ENCODE peak calls at places on chromosomes 13 and 19, in nine cellular contexts. S is fibroblast of lung; E is activated T-cell treated with anti-CD3 and anti-CD28 coated beads, Interleukin-2, amount 50 U/mL, for 1 hour; C is esophagus squamous epithelium; D is midbrain; T is naive thymus-derived CD8-positive, alpha-beta T cell; F is EL; U is posterior cingulate gyrus; W is stimulated activated CD8-positive, alpha-beta memory T cell treated with anti-CD3 and anti-CD28 coated beads, Interleukin-15, amount 100 ng/mL, for 1 hour. O is an unnamed sample.

GRCh38 chr19:38488811-38489481 is 55.5 kb downstream of the RYR1 start:
- DNase-seq in S (no peak), E (no peak), C (no peak), D (no peak), T (no peak), F (no peak), U (peak; percentile 45), W (no peak), O (no peak)

GRCh38 chr19:926595-927043 is 784 bp downstream of the ARID3A start:
- DNase-seq in S (no peak), E (peak; percentile 44), C (no peak), D (peak; percentile 18), T (no peak), F (peak; percentile 43), U (no peak), W (no peak), O (no peak)

GRCh38 chr13:101611491-101612475 is 159.3 kb downstream of the ITGBL1 start:
- DNase-seq in S (peak; percentile 3), E (no peak), C (no peak), D (no peak), T (no peak), F (no peak), U (no peak), W (no peak), O (no peak)

GRCh38 chr13:38979891-38980627 is 10.6 kb downstream of the STOML3 start:
- DNase-seq in S (no peak), E (no peak), C (no peak), D (no peak), T (no peak), F (no peak), U (peak; percentile 89), W (no peak), O (no peak)

GRCh38 chr13:67013709-67014108 is 216.4 kb downstream of the PCDH9 start:
- DNase-seq in S (no peak), E (no peak), C (no peak), D (no peak), T (no peak), F (no peak), U (no peak), W (no peak), O (no peak)

GRCh38 chr19:19651076-19651475 is 7.6 kb upstream of the GMIP start:
- DNase-seq in S (no peak), E (no peak), C (no peak), D (peak; percentile 42), T (no peak), F (no peak), U (no peak), W (no peak), O (no peak)

GRCh38 chr19:17659996-17660395 is 28.2 kb downstream of the UNC13A start:
- DNase-seq in S (no peak), E (no peak), C (no peak), D (no peak), T (no peak), F (no peak), U (peak; percentile 72), W (no peak), O (no peak)

GRCh38 chr13:112619730-112620639 is 32.0 kb upstream of the TUBGCP3 start:
- DNase-seq in S (peak; percentile 59), E (no peak), C (no peak), D (no peak), T (no peak), F (peak; percentile 27), U (no peak), W (no peak), O (no peak)

GRCh38 chr19:6271721-6272410 is 7.9 kb downstream of the MLLT1 start:
- DNase-seq in S (peak; percentile 82), E (no peak), C (no peak), D (peak; percentile 43), T (no peak), F (peak; percentile 77), U (peak; percentile 93), W (no peak), O (peak; percentile 87)

GRCh38 chr19:50639121-50640112 is at the start of gene SYT3:
- DNase-seq in S (peak; percentile 11), E (peak; percentile 49), C (no peak), D (peak; percentile 76), T (peak; percentile 81), F (peak; percentile 45), U (peak; percentile 98), W (no peak), O (no peak)

GRCh38 chr19:49875801-49876421 is 1.2 kb downstream of the AKT1S1 start:
- DNase-seq in S (no peak), E (peak; percentile 66), C (no peak), D (peak; percentile 63), T (peak; percentile 84), F (peak; percentile 63), U (peak; percentile 95), W (peak; percentile 39), O (peak; percentile 81)

GRCh38 chr19:17073869-17074627 is 1.2 kb downstream of the HAUS8 start:
- DNase-seq in S (no peak), E (peak; percentile 31), C (no peak), D (no peak), T (no peak), F (peak; percentile 38), U (no peak), W (no peak), O (no peak)

GRCh38 chr19:38709119-38709518 is 35.2 kb downstream of the CAPN12 start:
- DNase-seq in S (no peak), E (no peak), C (no peak), D (no peak), T (no peak), F (no peak), U (no peak), W (no peak), O (no peak)

GRCh38 chr13:28850226-28850625 is 30.1 kb downstream of the MTUS2 start:
- DNase-seq in S (no peak), E (no peak), C (no peak), D (no peak), T (no peak), F (no peak), U (no peak), W (no peak), O (no peak)

GRCh38 chr19:54096642-54097106 is 3.9 kb downstream of the OSCAR start:
- DNase-seq in S (peak; percentile 45), E (peak; percentile 36), C (no peak), D (no peak), T (no peak), F (peak; percentile 54), U (peak; percentile 74), W (no peak), O (no peak)

GRCh38 chr13:50731400-50731799 is 112.1 kb downstream of the DLEU7 start:
- DNase-seq in S (peak; percentile 86), E (no peak), C (no peak), D (no peak), T (no peak), F (peak; percentile 28), U (peak; percentile 54), W (no peak), O (no peak)

GRCh38 chr19:40355975-40356680 is 7.6 kb downstream of the PLD3 start:
- DNase-seq in S (no peak), E (no peak), C (no peak), D (no peak), T (no peak), F (no peak), U (no peak), W (no peak), O (no peak)

GRCh38 chr13:113632706-113633484 is 25.1 kb downstream of the ATP4B start:
- DNase-seq in S (no peak), E (no peak), C (no peak), D (no peak), T (peak; percentile 60), F (no peak), U (peak; percentile 65), W (no peak), O (no peak)

GRCh38 chr19:30391554-30392551 is 19.7 kb downstream of the ZNF536 start:
- DNase-seq in S (peak; percentile 12), E (no peak), C (no peak), D (no peak), T (no peak), F (no peak), U (no peak), W (no peak), O (no peak)

GRCh38 chr13:101218484-101218883 is 197.8 kb downstream of the NALCN start:
- DNase-seq in S (no peak), E (no peak), C (no peak), D (no peak), T (no peak), F (peak; percentile 23), U (no peak), W (no peak), O (no peak)

GRCh38 chr19:44866672-44867071 is 20.6 kb downstream of the NECTIN2 start:
- DNase-seq in S (no peak), E (no peak), C (no peak), D (no peak), T (no peak), F (no peak), U (no peak), W (no peak), O (no peak)

GRCh38 chr19:1262687-1263123 is 6.4 kb upstream of the CIRBP start:
- DNase-seq in S (no peak), E (no peak), C (no peak), D (no peak), T (no peak), F (peak; percentile 70), U (no peak), W (no peak), O (no peak)

GRCh38 chr19:58543826-58544590 is at the start of gene TRIM28:
- DNase-seq in S (peak; percentile 99), E (peak; percentile 100), C (no peak), D (no peak), T (peak; percentile 100), F (peak; percentile 99), U (peak; percentile 99), W (peak; percentile 100), O (peak; percentile 95)

GRCh38 chr13:110916671-110917142 is 1.8 kb upstream of the ANKRD10 start:
- DNase-seq in S (peak; percentile 92), E (no peak), C (no peak), D (no peak), T (no peak), F (peak; percentile 88), U (no peak), W (no peak), O (no peak)

GRCh38 chr13:33723365-33723764 is 94.6 kb upstream of the RFC3 start:
- DNase-seq in S (no peak), E (no peak), C (no peak), D (no peak), T (no peak), F (peak; percentile 27), U (no peak), W (no peak), O (no peak)

GRCh38 chr19:6743714-6744380 is 4.4 kb downstream of the TRIP10 start:
- DNase-seq in S (no peak), E (no peak), C (no peak), D (no peak), T (no peak), F (no peak), U (peak; percentile 1), W (no peak), O (no peak)

GRCh38 chr13:99471231-99472202 is 29.8 kb upstream of the TM9SF2 start:
- DNase-seq in S (peak; percentile 6), E (no peak), C (no peak), D (no peak), T (no peak), F (no peak), U (no peak), W (no peak), O (no peak)

O was measured in ascending aorta.